ENCODE peak calls at places on chromosomes 6 and 20, in six cellular contexts. L is ovary, K is neural progenitor cell, M is cardiac muscle cell, F is fibroblast of lung, I is lower lobe of right lung. N is an unnamed sample.
A peak's percentile ranks its signal among the peaks of the same experiment; 100 is the strongest.

GRCh38 chr6:146547889-146548288 is 4.3 kb downstream of the RAB32 start:
- DNase-seq in I (no peak), K (no peak), F (no peak), M (no peak), L (no peak), N (no peak)

GRCh38 chr6:7580927-7581618 is 8.9 kb upstream of the SNRNP48 start:
- DNase-seq in I (no peak), L (no peak), M (no peak), F (no peak), K (no peak), N (no peak)

GRCh38 chr6:119102901-119103300 is 24.4 kb upstream of the FAM184A start:
- DNase-seq in L (no peak), K (no peak), F (no peak), I (no peak), M (no peak), N (no peak)

GRCh38 chr20:24507182-24507853 is 37.9 kb downstream of the SYNDIG1 start:
- DNase-seq in F (no peak), M (no peak), K (no peak), I (no peak), L (no peak), N (no peak)

GRCh38 chr6:143160008-143160407 is 99.3 kb downstream of the AIG1 start:
- DNase-seq in F (peak; percentile 50), K (no peak), M (no peak), I (no peak), L (no peak), N (no peak)

GRCh38 chr6:43702522-43703440 is 15.2 kb upstream of the MRPS18A start:
- DNase-seq in F (peak; percentile 79), L (peak; percentile 82), I (peak; percentile 91), K (peak; percentile 97), M (peak; percentile 97), N (peak; percentile 88)

GRCh38 chr6:143545976-143546547 is 34.5 kb upstream of the FUCA2 start:
- DNase-seq in L (no peak), K (no peak), M (peak; percentile 16), F (peak; percentile 39), I (no peak), N (no peak)

GRCh38 chr6:81865712-81866111 is 113.2 kb upstream of the TENT5A start:
- DNase-seq in M (peak; percentile 37), I (no peak), K (no peak), L (no peak), F (peak; percentile 86), N (no peak)

GRCh38 chr6:150537481-150537880 is 62.2 kb upstream of the PLEKHG1 start:
- DNase-seq in F (no peak), K (no peak), I (no peak), M (no peak), L (no peak), N (no peak)

GRCh38 chr6:53297004-53297403 is 51.7 kb downstream of the ELOVL5 start:
- DNase-seq in I (no peak), L (no peak), M (no peak), F (no peak), K (no peak), N (no peak)

GRCh38 chr6:32081168-32081624 is 27.9 kb downstream of the TNXB start:
- DNase-seq in I (no peak), K (no peak), L (peak; percentile 91), F (peak; percentile 89), M (peak; percentile 95), N (peak; percentile 90)

GRCh38 chr6:24321538-24322162 is 36.2 kb downstream of the DCDC2 start:
- DNase-seq in I (no peak), M (peak; percentile 74), F (peak; percentile 76), K (no peak), L (no peak), N (no peak)

GRCh38 chr6:128822271-128822670 is 60.7 kb upstream of the LAMA2 start:
- DNase-seq in I (no peak), K (no peak), F (peak; percentile 61), L (peak; percentile 49), M (peak; percentile 45), N (no peak)

GRCh38 chr6:43020847-43021246 is 576 bp upstream of the RRP36 start:
- DNase-seq in M (peak; percentile 40), I (no peak), K (peak; percentile 50), F (peak; percentile 9), L (no peak), N (no peak)

GRCh38 chr20:40339661-40340449 is 349.2 kb downstream of the MAFB start:
- DNase-seq in K (no peak), I (peak; percentile 84), F (no peak), L (no peak), M (no peak), N (no peak)

GRCh38 chr6:67766061-67766460 is 869.0 kb upstream of the ADGRB3 start:
- DNase-seq in K (no peak), M (peak; percentile 40), F (peak; percentile 86), L (no peak), I (no peak), N (no peak)

DNA sequence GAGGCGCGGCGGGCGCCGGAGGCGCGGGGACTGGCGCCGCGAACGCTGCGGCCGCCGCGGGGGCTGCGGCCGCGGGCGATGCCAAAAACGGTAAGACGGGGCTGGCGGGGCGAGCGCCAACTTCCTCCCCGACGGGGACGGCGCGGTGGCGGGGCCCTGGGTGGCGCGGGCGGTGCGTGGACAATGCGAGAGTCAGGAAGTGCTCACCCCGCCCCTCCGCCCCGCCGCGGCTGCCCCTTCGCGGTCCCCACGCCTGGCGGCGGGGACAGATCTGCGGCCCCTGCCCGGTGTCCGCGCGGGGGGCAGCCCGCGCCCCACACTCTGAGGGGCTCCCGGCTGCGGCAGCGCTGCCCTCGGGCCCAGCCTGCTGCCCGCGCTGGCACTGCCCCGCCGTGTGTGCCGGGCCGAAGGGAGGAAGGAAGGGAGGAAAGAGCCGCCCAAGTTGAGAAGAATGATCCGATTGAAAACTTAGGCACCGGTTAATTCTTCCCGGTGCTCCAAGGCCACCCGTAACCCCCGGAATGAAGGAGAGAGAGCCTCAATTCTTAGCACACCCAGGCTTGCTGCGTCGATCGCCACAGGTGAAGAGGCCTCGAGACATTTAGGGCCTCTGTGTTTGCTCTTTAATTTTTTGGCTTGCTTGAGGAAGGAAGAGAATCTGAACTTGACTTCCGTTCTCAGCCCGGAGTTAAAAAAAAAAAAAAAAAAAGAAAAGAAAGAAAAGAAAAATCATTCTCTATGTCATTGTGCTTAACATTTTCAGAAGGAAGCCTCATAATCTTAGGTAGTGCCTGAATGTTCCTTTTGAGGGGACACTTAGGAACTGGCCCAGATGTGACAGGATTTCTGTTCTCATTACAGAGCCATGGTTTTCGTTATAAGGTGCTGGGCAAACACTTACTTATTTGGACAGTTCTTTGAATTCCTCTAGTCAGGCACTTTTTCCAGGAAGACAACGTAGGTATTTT is 982 bp downstream of the HECA start:
- DNase-seq in K (peak; percentile 55), M (peak; percentile 29), I (peak; percentile 87), L (peak; percentile 57), F (no peak), N (peak; percentile 55)
- TF ChIP-seq CTCF in K (no peak), M (no peak), I (no peak), L (no peak), F (no peak), N (no peak)

GRCh38 chr20:18983796-18984195 is 170.2 kb downstream of the SCP2D1 start:
- DNase-seq in I (no peak), K (no peak), M (no peak), F (no peak), L (no peak), N (no peak)

GRCh38 chr20:18986895-18987580 is 173.5 kb downstream of the SCP2D1 start:
- DNase-seq in K (no peak), M (no peak), I (no peak), F (no peak), L (peak; percentile 53), N (peak; percentile 67)

GRCh38 chr20:18986146-18986830 is 172.7 kb downstream of the SCP2D1 start:
- DNase-seq in L (peak; percentile 54), F (no peak), K (no peak), M (no peak), I (no peak), N (no peak)

GRCh38 chr20:18984238-18985200 is 170.9 kb downstream of the SCP2D1 start:
- DNase-seq in M (no peak), L (peak; percentile 80), K (peak; percentile 4), F (no peak), I (no peak), N (peak; percentile 83)

DNA sequence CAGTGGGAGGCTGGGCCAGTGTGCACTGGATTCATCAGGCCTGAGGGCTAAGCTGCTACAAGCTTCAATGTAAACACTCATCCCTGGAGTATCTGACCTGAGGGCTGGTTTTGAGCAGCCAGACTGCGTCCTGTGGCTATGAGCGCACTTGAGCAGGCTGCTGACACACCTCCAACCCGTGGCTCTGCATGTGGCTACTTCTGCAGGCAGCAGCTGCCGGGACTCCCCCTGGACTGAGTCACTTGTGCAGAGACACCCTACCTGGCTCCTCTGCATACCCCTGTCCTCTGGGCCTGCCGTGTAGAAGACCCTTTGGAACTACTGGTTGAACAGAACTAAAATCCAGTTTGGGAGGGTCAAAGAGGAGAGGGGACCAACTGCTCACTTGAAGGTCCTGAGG is 172.0 kb downstream of the SCP2D1 start:
- DNase-seq in M (no peak), F (no peak), I (no peak), L (no peak), K (no peak), N (no peak)
- H3K27me3 ChIP-seq in M (no peaks in the 10 kb centered on the region), F (no peaks in the 10 kb centered on the region), I (no peaks in the 10 kb centered on the region), L (no peaks in the 10 kb centered on the region), K (no peaks in the 10 kb centered on the region), N (no peaks in the 10 kb centered on the region)

DNA sequence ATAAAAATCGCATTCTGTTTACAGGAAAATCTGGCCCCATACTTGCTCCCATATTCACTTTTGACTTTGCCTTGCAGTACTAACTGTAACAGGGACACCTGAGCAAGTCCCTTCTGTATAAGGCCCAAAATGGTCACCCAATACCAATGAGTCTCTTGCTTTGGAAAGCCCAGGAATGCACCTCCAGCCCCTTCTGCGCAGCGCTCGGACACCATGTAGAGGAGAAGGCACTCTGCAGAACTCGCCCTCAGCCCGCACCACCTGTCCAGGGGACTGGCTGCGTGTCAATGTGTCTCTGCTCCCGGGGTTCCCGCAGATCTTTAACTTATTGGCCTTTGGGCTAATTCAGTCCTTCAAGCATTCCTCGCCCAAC is 746 bp upstream of the PRND start:
- DNase-seq in F (no peak), M (no peak), L (no peak), K (peak; percentile 37), I (no peak), N (no peak)
- TF ChIP-seq CTCF in F (no peak), M (no peak), L (no peak), K (no peak), I (no peak), N (no peak)

GRCh38 chr20:64041040-64041780 is 5.2 kb downstream of the C20orf204 start:
- DNase-seq in F (no peak), I (no peak), M (no peak), L (no peak), K (no peak), N (no peak)
- H3K27me3 ChIP-seq in F (peaks cover 26% of the 10 kb centered on the region), I (peaks cover 52% of the 10 kb centered on the region), M (peaks cover 91% of the 10 kb centered on the region), L (peaks cover 2% of the 10 kb centered on the region), K (peaks cover 100% of the 10 kb centered on the region), N (peaks cover 42% of the 10 kb centered on the region)

DNA sequence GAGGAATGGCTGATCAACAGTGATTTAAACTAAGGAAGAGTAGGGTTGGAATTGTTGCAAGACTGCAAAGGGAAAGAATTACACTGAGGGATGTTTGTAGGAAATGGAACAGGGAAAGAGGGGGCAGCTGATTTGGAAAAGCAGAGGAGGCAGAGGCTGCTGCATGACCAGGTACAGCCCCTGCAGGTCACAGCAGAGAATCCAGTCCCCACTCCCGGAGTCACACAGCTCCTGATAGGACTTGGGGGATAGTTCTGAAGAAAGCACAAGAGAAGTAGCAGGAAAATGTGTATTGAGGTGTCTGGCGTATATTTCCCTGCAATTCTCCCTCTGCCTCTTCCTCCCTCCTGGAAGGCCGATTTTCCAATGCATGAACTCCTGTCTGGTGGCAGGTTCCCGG is 92.5 kb upstream of the PDE10A start:
- DNase-seq in I (no peak), K (peak; percentile 30), L (no peak), M (no peak), F (no peak), N (no peak)
- TF ChIP-seq CTCF in I (no peak), K (no peak), L (no peak), M (no peak), F (no peak), N (no peak)

N was measured in uterus.